ENCODE peak calls at places on chromosomes 13 and 19, in six cellular contexts. D is upper lobe of right lung, S is WTC11, W is heart left ventricle, U is nephron progenitor cell, Z is AG10803. K is an unnamed sample.

GRCh38 chr19:33629826-33630375 is 8.1 kb downstream of the CHST8 start:
- DNase-seq in D (peak), S (no peak), W (no peak), U (no peak), Z (no peak), K (no peak)

GRCh38 chr19:45215391-45216191 is 29.6 kb downstream of the EXOC3L2 start:
- DNase-seq in D (no peak), S (peak), W (peak), U (peak), Z (no peak), K (peak)

GRCh38 chr19:15790096-15790495 is 2.6 kb downstream of the OR10H5 start:
- DNase-seq in D (no peak), S (no peak), W (no peak), U (no peak), Z (no peak), K (no peak)

GRCh38 chr13:23750383-23751121 is 138.6 kb downstream of the MIPEP start:
- DNase-seq in D (no peak), S (no peak), W (no peak), U (no peak), Z (no peak), K (no peak)

GRCh38 chr13:79668353-79668752 is 187.4 kb downstream of the NDFIP2 start:
- DNase-seq in D (no peak), S (no peak), W (no peak), U (peak), Z (no peak), K (no peak)

GRCh38 chr13:58134012-58134411 is 502.5 kb downstream of the PCDH17 start:
- DNase-seq in D (no peak), S (no peak), W (no peak), U (no peak), Z (no peak), K (no peak)

GRCh38 chr19:56341948-56342347 is 27.3 kb upstream of the ZSCAN5A start:
- DNase-seq in D (no peak), S (no peak), W (no peak), U (no peak), Z (no peak), K (no peak)

GRCh38 chr19:367561-367960 is 23.0 kb upstream of the MIER2 start:
- DNase-seq in D (no peak), S (no peak), W (no peak), U (no peak), Z (no peak), K (no peak)

GRCh38 chr13:70723732-70724131 is 615.5 kb upstream of the KLHL1 start:
- DNase-seq in D (no peak), S (no peak), W (no peak), U (no peak), Z (no peak), K (no peak)

GRCh38 chr13:74930402-74931165 is 551.4 kb downstream of the TBC1D4 start:
- DNase-seq in D (no peak), S (no peak), W (no peak), U (no peak), Z (peak), K (no peak)

GRCh38 chr13:97224544-97225324 is 2.6 kb downstream of the MBNL2 start:
- DNase-seq in D (no peak), S (no peak), W (no peak), U (no peak), Z (peak), K (no peak)

GRCh38 chr19:42475366-42475765 is 32.6 kb upstream of the CXCL17 start:
- DNase-seq in D (no peak), S (no peak), W (no peak), U (no peak), Z (no peak), K (no peak)

GRCh38 chr13:41859555-41859954 is 101.4 kb downstream of the VWA8 start:
- DNase-seq in D (no peak), S (no peak), W (no peak), U (no peak), Z (no peak), K (no peak)

GRCh38 chr19:46761418-46761831 is 15.2 kb upstream of the STRN4 start:
- DNase-seq in D (no peak), S (no peak), W (no peak), U (no peak), Z (peak), K (no peak)

GRCh38 chr13:73870970-73871935 is 263.0 kb downstream of the KLF12 start:
- DNase-seq in D (no peak), S (peak), W (peak), U (no peak), Z (peak), K (no peak)

GRCh38 chr19:38970664-38971532 is 4.6 kb downstream of the FBXO17 start:
- DNase-seq in D (no peak), S (no peak), W (no peak), U (no peak), Z (peak), K (no peak)

GRCh38 chr19:56751078-56751489 is 79.5 kb upstream of the ZNF835 start:
- DNase-seq in D (no peak), S (no peak), W (no peak), U (no peak), Z (no peak), K (no peak)

GRCh38 chr13:95083758-95084157 is 217.5 kb downstream of the ABCC4 start:
- DNase-seq in D (no peak), S (no peak), W (no peak), U (no peak), Z (peak), K (no peak)

GRCh38 chr13:40158218-40158617 is 502.8 kb downstream of the COG6 start:
- DNase-seq in D (no peak), S (no peak), W (no peak), U (no peak), Z (no peak), K (no peak)

GRCh38 chr19:28065026-28065425 is 1147.9 kb downstream of the UQCRFS1 start:
- DNase-seq in D (no peak), S (no peak), W (no peak), U (no peak), Z (peak), K (no peak)

GRCh38 chr19:48830088-48830487 is 6.2 kb downstream of the HSD17B14 start:
- DNase-seq in D (no peak), S (no peak), W (no peak), U (no peak), Z (no peak), K (no peak)

GRCh38 chr19:5103812-5104410 is 135.0 kb downstream of the KDM4B start:
- DNase-seq in D (no peak), S (no peak), W (no peak), U (no peak), Z (no peak), K (no peak)

GRCh38 chr19:48807590-48808308 is 3.1 kb downstream of the BCAT2 start:
- DNase-seq in D (no peak), S (peak), W (no peak), U (peak), Z (no peak), K (no peak)

DNA sequence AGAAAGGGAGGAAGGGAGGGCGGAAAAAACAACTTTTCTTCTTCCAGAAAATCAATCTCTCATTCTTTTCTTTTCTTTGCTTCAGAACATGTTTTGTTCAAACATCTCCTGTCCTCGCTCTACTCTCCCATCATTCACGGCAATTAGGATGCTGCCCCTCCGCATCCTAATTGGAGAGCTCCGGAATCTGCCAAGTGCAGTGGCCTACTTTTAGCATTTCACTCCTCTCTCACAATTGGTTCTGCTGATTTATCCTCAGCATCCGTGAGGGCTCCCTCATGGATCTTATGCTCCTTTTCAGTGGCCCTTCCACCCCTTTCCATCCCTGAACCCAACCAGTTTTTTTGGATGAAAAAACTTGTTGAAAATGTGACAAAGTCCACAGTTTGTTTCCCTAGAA is 22.4 kb downstream of the AMER2 start:
- DNase-seq in D (no peak), S (no peak), W (no peak), U (no peak), Z (no peak), K (no peak)
- TF ChIP-seq CTCF in D (no peak), S (no peak), W (no peak), U (no peak), Z (no peak), K (no peak)

GRCh38 chr19:8370176-8371010 is 6.4 kb downstream of the ANGPTL4 start:
- DNase-seq in D (no peak), S (no peak), W (no peak), U (no peak), Z (no peak), K (no peak)

GRCh38 chr19:8377598-8377997 is 12.6 kb upstream of the RAB11B start:
- DNase-seq in D (no peak), S (no peak), W (no peak), U (no peak), Z (no peak), K (no peak)

GRCh38 chr19:8371011-8371804 is 7.3 kb downstream of the ANGPTL4 start:
- DNase-seq in D (no peak), S (no peak), W (no peak), U (no peak), Z (no peak), K (no peak)

GRCh38 chr19:8373867-8374813 is 10.2 kb downstream of the ANGPTL4 start:
- DNase-seq in D (no peak), S (no peak), W (no peak), U (no peak), Z (no peak), K (no peak)
- TF ChIP-seq CTCF in D (no peak), S (no peak), W (no peak), U (no peak), Z (no peak), K (no peak)

GRCh38 chr13:45718063-45718462 is 15.9 kb downstream of the CBY2 start:
- DNase-seq in D (no peak), S (no peak), W (no peak), U (no peak), Z (peak), K (peak)
- TF ChIP-seq CTCF in D (peak), S (peak), W (no peak), U (peak), Z (peak), K (peak)

DNA sequence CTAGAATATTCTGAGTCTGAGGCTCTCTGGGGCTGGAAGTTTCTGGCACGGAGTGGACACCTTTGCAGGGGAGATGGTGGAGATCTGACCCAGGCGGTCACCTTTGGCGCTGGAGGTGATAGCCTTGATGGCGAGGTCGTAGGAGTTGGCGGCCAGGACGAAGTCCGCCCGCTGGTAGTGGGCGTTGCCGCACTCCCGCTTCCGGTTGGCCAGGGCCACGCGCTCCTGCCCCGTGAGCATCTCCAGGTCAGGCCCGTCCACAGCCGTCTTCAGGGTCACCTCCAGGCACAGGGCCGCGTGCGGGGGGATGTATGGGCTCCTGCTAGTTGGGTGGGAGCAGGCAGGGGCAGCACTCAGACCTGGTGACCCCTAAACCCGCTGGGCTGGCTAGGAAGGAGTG is 5.3 kb downstream of the FKBP8 start:
- DNase-seq in D (no peak), S (no peak), W (no peak), U (no peak), Z (no peak), K (no peak)
- TF ChIP-seq CTCF in D (no peak), S (no peak), W (no peak), U (no peak), Z (no peak), K (no peak)

DNA sequence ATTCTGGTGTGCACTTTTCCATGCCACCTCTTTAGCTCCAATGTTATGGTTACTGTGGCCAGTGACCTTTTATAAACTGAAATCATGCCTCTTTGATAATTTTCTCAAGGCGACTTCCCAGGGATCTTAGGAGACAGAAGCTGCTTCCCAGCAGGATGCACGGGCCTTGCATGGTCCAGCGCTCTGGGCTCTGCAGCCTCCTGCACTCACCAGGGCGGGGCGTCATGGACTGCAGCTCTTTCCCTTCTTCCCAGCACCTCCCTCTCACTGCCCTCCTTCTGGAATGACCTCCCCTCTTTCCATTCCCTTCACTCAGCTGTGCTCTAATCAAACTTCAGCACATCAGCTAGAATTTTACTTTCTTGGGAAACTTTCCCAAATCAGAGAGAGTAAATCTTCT is 318.3 kb downstream of the IRS2 start:
- DNase-seq in D (no peak), S (no peak), W (no peak), U (peak), Z (no peak), K (no peak)
- TF ChIP-seq CTCF in D (no peak), S (no peak), W (no peak), U (no peak), Z (no peak), K (no peak)

GRCh38 chr13:100561599-100562204 is 26.9 kb downstream of the GGACT start:
- DNase-seq in D (peak), S (no peak), W (no peak), U (no peak), Z (no peak), K (no peak)
- TF ChIP-seq CTCF in D (no peak), S (no peak), W (no peak), U (no peak), Z (no peak), K (no peak)